ENCODE peak calls at places on chromosome 18, in four cellular contexts. S is lung, N is H9, K is PC-3. J is an unnamed sample.

GRCh38 chr18:56869189-56869777 is 218.1 kb downstream of the WDR7 start:
- DNase-seq in S (no peak), N (no peak), K (peak; percentile 68), J (no peak)

GRCh38 chr18:37717098-37717497 is 151.5 kb upstream of the CELF4 start:
- DNase-seq in S (no peak), N (no peak), K (no peak), J (no peak)

GRCh38 chr18:79682896-79683625 is 3.5 kb downstream of the CTDP1 start:
- DNase-seq in S (no peak), N (no peak), K (no peak), J (no peak)

GRCh38 chr18:73669299-73669698 is 478.3 kb downstream of the FBXO15 start:
- DNase-seq in S (no peak), N (no peak), K (peak; percentile 59), J (no peak)

GRCh38 chr18:58208207-58208944 is 164.3 kb downstream of the NEDD4L start:
- DNase-seq in S (no peak), N (no peak), K (peak; percentile 42), J (no peak)

GRCh38 chr18:74519320-74520095 is 14.8 kb upstream of the CNDP1 start:
- DNase-seq in S (no peak), N (peak; percentile 15), K (no peak), J (no peak)

GRCh38 chr18:22694954-22695353 is 238.2 kb upstream of the RBBP8 start:
- DNase-seq in S (peak; percentile 45), N (peak; percentile 61), K (peak; percentile 93), J (no peak)

GRCh38 chr18:4581966-4582365 is 126.9 kb upstream of the DLGAP1 start:
- DNase-seq in S (no peak), N (no peak), K (no peak), J (no peak)

GRCh38 chr18:5422626-5423025 is 121.2 kb downstream of the EPB41L3 start:
- DNase-seq in S (no peak), N (no peak), K (no peak), J (no peak)

GRCh38 chr18:70234667-70235459 is 29.4 kb upstream of the RTTN start:
- DNase-seq in S (no peak), N (no peak), K (no peak), J (no peak)

GRCh38 chr18:8842506-8842905 is 137.2 kb downstream of the MTCL1 start:
- DNase-seq in S (no peak), N (no peak), K (no peak), J (no peak)

GRCh38 chr18:8835556-8835955 is 130.2 kb downstream of the MTCL1 start:
- DNase-seq in S (no peak), N (no peak), K (no peak), J (no peak)

GRCh38 chr18:8843005-8843404 is 137.6 kb downstream of the MTCL1 start:
- DNase-seq in S (no peak), N (no peak), K (no peak), J (no peak)

GRCh38 chr18:8841781-8842485 is 136.6 kb downstream of the MTCL1 start:
- DNase-seq in S (no peak), N (no peak), K (peak; percentile 27), J (no peak)

DNA sequence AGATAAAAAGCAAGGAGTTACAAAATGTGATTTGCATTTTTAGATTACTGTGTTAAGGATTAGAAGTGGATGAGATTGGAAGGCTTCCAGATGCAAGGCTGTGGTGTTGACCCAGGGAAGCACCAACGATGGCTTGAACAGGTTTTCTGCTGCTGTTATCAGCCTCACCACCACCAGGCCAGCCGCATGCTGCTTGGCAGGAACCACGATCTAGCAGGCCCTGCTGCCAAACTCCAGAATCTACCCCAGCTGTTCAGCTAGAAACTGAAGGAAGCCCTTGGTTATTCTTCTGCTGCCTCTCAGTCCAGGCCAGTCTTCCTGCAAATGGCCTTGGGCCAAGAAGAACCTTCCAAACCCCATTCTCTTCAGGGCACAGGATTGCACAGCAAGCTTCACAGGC is 133.9 kb downstream of the MTCL1 start:
- DNase-seq in S (no peak), N (no peak), K (no peak), J (no peak)
- TF ChIP-seq CTCF in S (no peak), N (no peak), K (no peak), J (no peak)

GRCh38 chr18:55523001-55523400 is 65.0 kb downstream of the TCF4 start:
- DNase-seq in S (no peak), N (no peak), K (no peak), J (no peak)

GRCh38 chr18:55517055-55517454 is 70.9 kb downstream of the TCF4 start:
- DNase-seq in S (no peak), N (no peak), K (no peak), J (no peak)

GRCh38 chr18:55515946-55516710 is 71.9 kb downstream of the TCF4 start:
- DNase-seq in S (no peak), N (no peak), K (peak; percentile 11), J (no peak)

GRCh38 chr18:55524353-55525123 is 63.5 kb downstream of the TCF4 start:
- DNase-seq in S (no peak), N (no peak), K (no peak), J (no peak)

GRCh38 chr18:55522011-55522410 is 66.0 kb downstream of the TCF4 start:
- DNase-seq in S (no peak), N (peak; percentile 62), K (peak; percentile 46), J (no peak)
- TF ChIP-seq CTCF in S (no peak), N (peak; percentile 87), K (peak; percentile 61), J (peak; percentile 28)

DNA sequence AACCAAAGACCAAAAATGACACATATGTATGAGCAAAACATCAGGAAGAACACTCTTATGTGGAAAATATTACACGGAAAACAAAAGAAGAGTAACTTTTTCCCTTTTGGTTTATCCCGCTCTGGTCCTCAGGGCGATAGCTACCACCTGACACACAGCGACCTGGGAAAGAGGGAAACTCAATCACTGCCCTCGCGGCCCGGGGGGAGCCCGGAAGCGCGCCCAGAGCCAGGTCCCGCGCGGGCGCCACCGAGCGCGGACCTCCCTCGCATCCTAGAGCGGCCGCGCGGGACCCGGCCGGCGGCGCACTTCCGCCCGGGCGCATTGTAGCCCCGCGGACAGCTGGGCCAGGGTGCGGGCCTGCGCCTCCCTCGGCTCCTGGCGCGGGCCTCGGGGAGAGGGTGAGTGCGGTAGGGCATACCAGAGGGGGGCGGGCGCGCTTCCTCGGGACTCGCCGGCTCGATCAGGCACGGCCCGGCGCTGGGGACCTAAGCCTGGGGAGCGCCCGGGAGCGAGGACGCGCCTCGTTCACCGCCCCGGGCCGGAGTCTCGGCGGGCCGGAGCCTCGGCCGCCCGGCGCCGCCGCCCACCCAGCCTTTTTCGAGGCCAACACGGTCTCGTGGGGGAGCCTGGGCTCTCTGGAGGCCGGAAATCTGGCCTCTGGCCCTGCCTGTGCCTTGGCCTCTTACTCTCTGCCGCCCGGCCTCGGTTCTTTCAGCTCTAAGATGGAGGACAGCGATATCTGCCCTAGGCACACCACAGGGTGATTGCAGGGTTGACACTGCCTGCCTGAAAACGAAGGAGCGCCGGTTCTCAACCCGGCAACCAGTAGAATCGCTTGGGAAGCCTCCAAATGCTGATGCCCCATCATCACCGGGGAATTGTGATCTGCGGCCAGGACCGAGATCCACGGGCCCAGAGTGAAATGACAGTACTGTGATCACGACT is at the start of gene ELAC1:
- DNase-seq in S (peak; percentile 77), N (peak; percentile 70), K (peak; percentile 65), J (peak; percentile 89)
- TF ChIP-seq CTCF in S (no peak), N (peak; percentile 10), K (no peak), J (no peak)

GRCh38 chr18:11982981-11983380 is 1.7 kb downstream of the IMPA2 start:
- DNase-seq in S (no peak), N (no peak), K (no peak), J (no peak)

GRCh38 chr18:11980148-11980554 is 1.2 kb upstream of the IMPA2 start:
- DNase-seq in S (no peak), N (no peak), K (no peak), J (no peak)

GRCh38 chr18:11981383-11981632 is at the start of gene IMPA2:
- DNase-seq in S (no peak), N (no peak), K (no peak), J (no peak)

GRCh38 chr18:11981633-11982366 is 493 bp downstream of the IMPA2 start:
- DNase-seq in S (peak; percentile 58), N (peak; percentile 65), K (peak; percentile 46), J (no peak)

GRCh38 chr18:11980555-11981382 is 538 bp upstream of the IMPA2 start:
- DNase-seq in S (peak; percentile 99), N (peak; percentile 100), K (peak; percentile 99), J (peak; percentile 98)
- TF ChIP-seq CTCF in S (no peak), N (no peak), K (peak; percentile 24), J (no peak)

DNA sequence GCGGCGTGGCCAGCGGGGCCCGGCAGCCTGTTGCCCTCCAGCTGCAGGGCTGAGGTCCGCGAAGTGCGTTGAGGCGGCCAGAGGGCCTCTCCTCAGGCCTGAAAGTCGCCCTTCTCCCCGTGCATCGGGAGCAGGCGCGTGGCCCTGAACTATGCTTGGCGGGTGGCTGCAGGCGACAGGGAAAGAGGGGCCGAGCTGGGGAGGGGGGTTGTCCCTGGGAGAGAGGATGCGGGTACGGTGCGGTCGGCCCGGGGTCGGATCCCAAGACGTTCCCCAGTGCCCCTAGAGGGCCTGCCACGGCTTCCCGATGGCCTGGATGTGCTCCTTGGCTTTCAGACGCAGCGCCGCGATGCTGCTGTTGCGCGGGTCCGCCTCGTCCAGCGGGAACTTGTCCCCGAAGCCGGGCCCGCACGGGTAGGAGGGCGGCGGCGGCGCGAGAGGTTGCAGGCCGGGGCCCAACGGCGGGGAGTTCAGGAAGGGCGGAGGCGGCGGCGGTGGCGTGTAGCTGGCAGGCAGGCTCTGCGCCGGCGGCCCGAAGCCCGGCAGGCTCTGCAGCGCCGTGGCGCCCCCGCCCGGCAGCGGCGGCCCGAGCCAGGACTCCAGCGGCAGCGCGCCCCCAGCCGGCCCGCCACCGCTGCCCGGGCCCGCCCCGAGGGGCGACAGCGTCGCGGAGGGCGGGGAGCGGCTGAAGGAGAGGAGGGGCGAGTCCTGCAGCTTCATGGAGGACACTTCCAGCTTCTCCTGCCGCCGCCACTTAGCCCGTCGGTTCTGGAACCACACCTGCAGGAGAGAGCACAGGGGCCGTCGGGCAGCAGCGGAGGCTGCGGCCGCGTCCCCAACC is 4.3 kb downstream of the RAX start:
- DNase-seq in S (no peak), N (peak; percentile 89), K (peak; percentile 51), J (no peak)
- TF ChIP-seq CTCF in S (no peak), N (peak; percentile 54), K (peak; percentile 22), J (peak; percentile 34)

GRCh38 chr18:62514570-62514969 is 8.3 kb upstream of the ZCCHC2 start:
- DNase-seq in S (no peak), N (no peak), K (no peak), J (no peak)

GRCh38 chr18:62510744-62511143 is 12.1 kb upstream of the ZCCHC2 start:
- DNase-seq in S (no peak), N (no peak), K (no peak), J (no peak)

GRCh38 chr18:62509779-62510178 is 13.0 kb upstream of the ZCCHC2 start:
- DNase-seq in S (no peak), N (no peak), K (no peak), J (no peak)

GRCh38 chr18:62512532-62512931 is 10.3 kb upstream of the ZCCHC2 start:
- DNase-seq in S (no peak), N (no peak), K (no peak), J (no peak)

DNA sequence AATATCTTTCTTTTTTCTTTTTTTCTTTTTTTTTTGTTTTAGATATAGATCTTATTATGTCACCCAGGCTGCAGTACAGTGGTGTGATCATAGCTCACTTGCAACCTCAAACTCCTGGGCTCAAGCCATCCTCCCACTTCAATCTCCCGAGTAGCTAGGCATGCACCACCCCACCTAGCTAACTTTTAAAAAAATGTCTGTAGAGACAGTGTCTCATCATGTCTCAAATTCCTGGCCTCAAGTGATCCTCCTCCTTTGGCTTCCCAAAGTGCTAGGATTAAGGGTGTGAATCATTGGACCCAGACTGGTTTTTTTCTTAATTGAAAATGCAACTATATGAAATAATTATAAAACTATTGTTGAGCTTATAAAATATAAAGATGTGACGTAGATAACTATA is 9.8 kb upstream of the ZCCHC2 start:
- DNase-seq in S (no peak), N (no peak), K (no peak), J (no peak)
- TF ChIP-seq CTCF in S (no peak), N (no peak), K (no peak), J (no peak)